ENCODE peak calls at places on chromosome 12, in nine cellular contexts. One of them, this sample, is unnamed. For H3K27me3, the result is how much of the 10 kb centered on the place peaks cover.

GRCh38 chr12:64459388-64460024 is 7.6 kb downstream of the TBK1 start:
- DNase-seq in dorsolateral prefrontal cortex: no peak
- DNase-seq in effector memory CD4-positive, alpha-beta T cell: no peak
- DNase-seq in astrocyte: no peak
- DNase-seq in aorta: no peak
- DNase-seq in left ventricle myocardium inferior: no peak
- DNase-seq in hepatocyte: no peak
- DNase-seq in brain microvascular endothelial cell: no peak
- DNase-seq in CD8-positive, alpha-beta memory T cell: peak
- DNase-seq in this sample: no peak

GRCh38 chr12:43292699-43293098 is 259.3 kb downstream of the ADAMTS20 start:
- DNase-seq in aorta: no peak
- DNase-seq in brain microvascular endothelial cell: no peak
- DNase-seq in left ventricle myocardium inferior: no peak
- DNase-seq in CD8-positive, alpha-beta memory T cell: no peak
- DNase-seq in astrocyte: peak
- DNase-seq in dorsolateral prefrontal cortex: no peak
- DNase-seq in hepatocyte: no peak
- DNase-seq in effector memory CD4-positive, alpha-beta T cell: no peak
- DNase-seq in this sample: no peak

GRCh38 chr12:124514996-124515932 is 52.1 kb downstream of the NCOR2 start:
- DNase-seq in CD8-positive, alpha-beta memory T cell: no peak
- DNase-seq in hepatocyte: no peak
- DNase-seq in brain microvascular endothelial cell: no peak
- DNase-seq in left ventricle myocardium inferior: no peak
- DNase-seq in aorta: no peak
- DNase-seq in dorsolateral prefrontal cortex: no peak
- DNase-seq in astrocyte: no peak
- DNase-seq in effector memory CD4-positive, alpha-beta T cell: no peak
- DNase-seq in this sample: no peak

GRCh38 chr12:42086021-42086420 is 58.7 kb downstream of the GXYLT1 start:
- DNase-seq in aorta: no peak
- DNase-seq in brain microvascular endothelial cell: no peak
- DNase-seq in hepatocyte: peak
- DNase-seq in CD8-positive, alpha-beta memory T cell: no peak
- DNase-seq in effector memory CD4-positive, alpha-beta T cell: no peak
- DNase-seq in dorsolateral prefrontal cortex: no peak
- DNase-seq in left ventricle myocardium inferior: no peak
- DNase-seq in astrocyte: peak
- DNase-seq in this sample: no peak

GRCh38 chr12:30515351-30515750 is 180.3 kb downstream of the IPO8 start:
- DNase-seq in effector memory CD4-positive, alpha-beta T cell: no peak
- DNase-seq in hepatocyte: peak
- DNase-seq in astrocyte: peak
- DNase-seq in dorsolateral prefrontal cortex: no peak
- DNase-seq in brain microvascular endothelial cell: no peak
- DNase-seq in CD8-positive, alpha-beta memory T cell: no peak
- DNase-seq in left ventricle myocardium inferior: no peak
- DNase-seq in aorta: no peak
- DNase-seq in this sample: no peak

GRCh38 chr12:48936379-48936979 is 11.2 kb upstream of the FKBP11 start:
- DNase-seq in astrocyte: peak
- DNase-seq in dorsolateral prefrontal cortex: peak
- DNase-seq in effector memory CD4-positive, alpha-beta T cell: peak
- DNase-seq in left ventricle myocardium inferior: peak
- DNase-seq in CD8-positive, alpha-beta memory T cell: peak
- DNase-seq in hepatocyte: peak
- DNase-seq in aorta: peak
- DNase-seq in brain microvascular endothelial cell: peak
- DNase-seq in this sample: no peak

GRCh38 chr12:40271981-40272664 is 47.3 kb downstream of the LRRK2 start:
- DNase-seq in left ventricle myocardium inferior: no peak
- DNase-seq in effector memory CD4-positive, alpha-beta T cell: no peak
- DNase-seq in dorsolateral prefrontal cortex: no peak
- DNase-seq in CD8-positive, alpha-beta memory T cell: no peak
- DNase-seq in aorta: no peak
- DNase-seq in hepatocyte: no peak
- DNase-seq in astrocyte: no peak
- DNase-seq in brain microvascular endothelial cell: no peak
- DNase-seq in this sample: no peak

GRCh38 chr12:63400746-63401145 is 249.7 kb upstream of the AVPR1A start:
- DNase-seq in hepatocyte: peak
- DNase-seq in dorsolateral prefrontal cortex: no peak
- DNase-seq in aorta: no peak
- DNase-seq in astrocyte: peak
- DNase-seq in left ventricle myocardium inferior: no peak
- DNase-seq in brain microvascular endothelial cell: peak
- DNase-seq in CD8-positive, alpha-beta memory T cell: no peak
- DNase-seq in effector memory CD4-positive, alpha-beta T cell: no peak
- DNase-seq in this sample: no peak

GRCh38 chr12:68932701-68933563 is at the start of gene CPM:
- DNase-seq in aorta: peak
- DNase-seq in dorsolateral prefrontal cortex: peak
- DNase-seq in CD8-positive, alpha-beta memory T cell: peak
- DNase-seq in effector memory CD4-positive, alpha-beta T cell: peak
- DNase-seq in left ventricle myocardium inferior: peak
- DNase-seq in hepatocyte: peak
- DNase-seq in astrocyte: peak
- DNase-seq in brain microvascular endothelial cell: peak
- DNase-seq in this sample: peak

GRCh38 chr12:48814313-48815280 is 3.7 kb upstream of the CACNB3 start:
- DNase-seq in effector memory CD4-positive, alpha-beta T cell: peak
- DNase-seq in aorta: peak
- DNase-seq in astrocyte: peak
- DNase-seq in brain microvascular endothelial cell: peak
- DNase-seq in left ventricle myocardium inferior: peak
- DNase-seq in CD8-positive, alpha-beta memory T cell: peak
- DNase-seq in hepatocyte: peak
- DNase-seq in dorsolateral prefrontal cortex: peak
- DNase-seq in this sample: no peak

GRCh38 chr12:106288510-106289195 is 13.9 kb upstream of the TCP11L2 start:
- DNase-seq in dorsolateral prefrontal cortex: no peak
- DNase-seq in effector memory CD4-positive, alpha-beta T cell: no peak
- DNase-seq in hepatocyte: peak
- DNase-seq in astrocyte: peak
- DNase-seq in aorta: no peak
- DNase-seq in CD8-positive, alpha-beta memory T cell: no peak
- DNase-seq in brain microvascular endothelial cell: peak
- DNase-seq in left ventricle myocardium inferior: no peak
- DNase-seq in this sample: no peak

GRCh38 chr12:93813972-93814821 is 137.0 kb downstream of the CRADD start:
- DNase-seq in effector memory CD4-positive, alpha-beta T cell: no peak
- DNase-seq in brain microvascular endothelial cell: peak
- DNase-seq in astrocyte: peak
- DNase-seq in aorta: peak
- DNase-seq in left ventricle myocardium inferior: peak
- DNase-seq in CD8-positive, alpha-beta memory T cell: no peak
- DNase-seq in hepatocyte: peak
- DNase-seq in dorsolateral prefrontal cortex: peak
- DNase-seq in this sample: no peak

GRCh38 chr12:53986686-53987180 is 1.8 kb downstream of the HOXC10 start:
- DNase-seq in effector memory CD4-positive, alpha-beta T cell: no peak
- DNase-seq in aorta: no peak
- DNase-seq in dorsolateral prefrontal cortex: no peak
- DNase-seq in CD8-positive, alpha-beta memory T cell: no peak
- DNase-seq in left ventricle myocardium inferior: no peak
- DNase-seq in hepatocyte: no peak
- DNase-seq in astrocyte: no peak
- DNase-seq in brain microvascular endothelial cell: no peak
- DNase-seq in this sample: no peak

GRCh38 chr12:752673-753400 is 458 bp downstream of the WNK1 start:
- DNase-seq in left ventricle myocardium inferior: peak
- DNase-seq in dorsolateral prefrontal cortex: peak
- DNase-seq in effector memory CD4-positive, alpha-beta T cell: peak
- DNase-seq in hepatocyte: peak
- DNase-seq in aorta: peak
- DNase-seq in brain microvascular endothelial cell: peak
- DNase-seq in CD8-positive, alpha-beta memory T cell: peak
- DNase-seq in astrocyte: no peak
- DNase-seq in this sample: no peak

GRCh38 chr12:93025145-93026103 is 96.3 kb upstream of the EEA1 start:
- DNase-seq in left ventricle myocardium inferior: no peak
- DNase-seq in dorsolateral prefrontal cortex: no peak
- DNase-seq in hepatocyte: peak
- DNase-seq in astrocyte: peak
- DNase-seq in brain microvascular endothelial cell: peak
- DNase-seq in effector memory CD4-positive, alpha-beta T cell: no peak
- DNase-seq in aorta: no peak
- DNase-seq in CD8-positive, alpha-beta memory T cell: no peak
- DNase-seq in this sample: no peak

GRCh38 chr12:47935196-47935595 is 28.2 kb upstream of the TMEM106C start:
- DNase-seq in effector memory CD4-positive, alpha-beta T cell: no peak
- DNase-seq in left ventricle myocardium inferior: peak
- DNase-seq in dorsolateral prefrontal cortex: no peak
- DNase-seq in CD8-positive, alpha-beta memory T cell: no peak
- DNase-seq in astrocyte: peak
- DNase-seq in brain microvascular endothelial cell: peak
- DNase-seq in hepatocyte: peak
- DNase-seq in aorta: no peak
- DNase-seq in this sample: no peak

GRCh38 chr12:87428701-87429277 is 600.4 kb downstream of the C12orf50 start:
- DNase-seq in effector memory CD4-positive, alpha-beta T cell: no peak
- DNase-seq in hepatocyte: no peak
- DNase-seq in left ventricle myocardium inferior: no peak
- DNase-seq in brain microvascular endothelial cell: peak
- DNase-seq in dorsolateral prefrontal cortex: no peak
- DNase-seq in CD8-positive, alpha-beta memory T cell: no peak
- DNase-seq in aorta: no peak
- DNase-seq in astrocyte: peak
- DNase-seq in this sample: no peak

GRCh38 chr12:130496516-130497120 is 158.9 kb downstream of the PIWIL1 start:
- DNase-seq in left ventricle myocardium inferior: no peak
- DNase-seq in astrocyte: no peak
- DNase-seq in hepatocyte: no peak
- DNase-seq in dorsolateral prefrontal cortex: no peak
- DNase-seq in effector memory CD4-positive, alpha-beta T cell: no peak
- DNase-seq in CD8-positive, alpha-beta memory T cell: no peak
- DNase-seq in brain microvascular endothelial cell: no peak
- DNase-seq in aorta: no peak
- DNase-seq in this sample: no peak

GRCh38 chr12:21764063-21764462 is 10.4 kb downstream of the KCNJ8 start:
- DNase-seq in aorta: no peak
- DNase-seq in CD8-positive, alpha-beta memory T cell: no peak
- DNase-seq in brain microvascular endothelial cell: no peak
- DNase-seq in effector memory CD4-positive, alpha-beta T cell: no peak
- DNase-seq in astrocyte: no peak
- DNase-seq in dorsolateral prefrontal cortex: no peak
- DNase-seq in left ventricle myocardium inferior: no peak
- DNase-seq in hepatocyte: peak
- DNase-seq in this sample: no peak
- H3K4me3 ChIP-seq in aorta: no peak
- H3K4me3 ChIP-seq in CD8-positive, alpha-beta memory T cell: no peak
- H3K4me3 ChIP-seq in brain microvascular endothelial cell: no peak
- H3K4me3 ChIP-seq in effector memory CD4-positive, alpha-beta T cell: no peak
- H3K4me3 ChIP-seq in astrocyte: no peak
- H3K4me3 ChIP-seq in dorsolateral prefrontal cortex: no peak
- H3K4me3 ChIP-seq in left ventricle myocardium inferior: no peak
- H3K4me3 ChIP-seq in hepatocyte: no peak
- H3K4me3 ChIP-seq in this sample: no peak

DNA sequence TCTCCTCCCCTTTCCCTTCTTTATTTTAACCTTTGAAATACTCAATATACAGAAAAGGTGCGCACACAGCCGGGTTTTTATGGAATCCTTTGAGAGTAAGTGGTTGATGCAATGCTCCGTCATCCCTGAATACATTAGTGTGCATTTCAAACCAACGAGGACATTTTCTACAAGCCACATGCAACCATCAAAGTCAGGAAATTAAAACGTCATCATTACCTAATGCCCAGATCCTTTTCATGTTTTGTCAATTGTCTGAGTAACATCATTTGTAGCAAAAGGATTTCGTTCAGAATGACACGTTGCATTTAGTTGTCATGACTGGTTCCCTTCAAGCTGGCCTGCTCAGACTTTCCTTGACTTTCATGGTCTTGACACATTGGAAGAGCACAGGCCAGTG is 67.3 kb downstream of the PRMT8 start:
- DNase-seq in left ventricle myocardium inferior: no peak
- DNase-seq in hepatocyte: no peak
- DNase-seq in aorta: no peak
- DNase-seq in astrocyte: no peak
- DNase-seq in brain microvascular endothelial cell: no peak
- DNase-seq in effector memory CD4-positive, alpha-beta T cell: no peak
- DNase-seq in dorsolateral prefrontal cortex: no peak
- DNase-seq in CD8-positive, alpha-beta memory T cell: no peak
- DNase-seq in this sample: no peak
- H3K27me3 ChIP-seq in left ventricle myocardium inferior: half or more
- H3K27me3 ChIP-seq in hepatocyte: under half
- H3K27me3 ChIP-seq in aorta: under half
- H3K27me3 ChIP-seq in astrocyte: under half
- H3K27me3 ChIP-seq in brain microvascular endothelial cell: under half
- H3K27me3 ChIP-seq in effector memory CD4-positive, alpha-beta T cell: under half
- H3K27me3 ChIP-seq in dorsolateral prefrontal cortex: under half
- H3K27me3 ChIP-seq in CD8-positive, alpha-beta memory T cell: under half
- H3K27me3 ChIP-seq in this sample: under half

DNA sequence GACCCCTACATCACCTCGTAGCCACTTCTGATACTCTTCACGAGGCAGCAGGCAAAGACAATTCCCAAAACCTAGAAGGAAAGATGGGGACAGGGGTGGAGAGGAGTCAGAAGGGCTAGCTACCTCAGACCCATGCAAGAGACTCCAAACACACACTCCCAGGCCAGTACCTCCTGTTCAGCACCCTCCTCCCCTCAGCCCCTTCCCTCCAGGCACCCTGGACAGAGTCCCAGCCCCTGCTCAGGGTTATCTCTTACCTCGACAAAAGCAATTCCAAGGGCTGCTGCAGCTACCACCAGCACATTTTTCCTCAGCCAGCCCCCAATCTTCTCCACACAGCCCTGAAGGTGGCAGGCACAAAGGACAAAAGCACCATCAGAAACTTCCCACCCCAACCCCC is 3.3 kb downstream of the CD63 start:
- DNase-seq in hepatocyte: no peak
- DNase-seq in CD8-positive, alpha-beta memory T cell: no peak
- DNase-seq in brain microvascular endothelial cell: no peak
- DNase-seq in dorsolateral prefrontal cortex: no peak
- DNase-seq in aorta: peak
- DNase-seq in left ventricle myocardium inferior: no peak
- DNase-seq in astrocyte: no peak
- DNase-seq in effector memory CD4-positive, alpha-beta T cell: no peak
- DNase-seq in this sample: no peak
- H3K4me3 ChIP-seq in hepatocyte: no peak
- H3K4me3 ChIP-seq in CD8-positive, alpha-beta memory T cell: no peak
- H3K4me3 ChIP-seq in brain microvascular endothelial cell: no peak
- H3K4me3 ChIP-seq in dorsolateral prefrontal cortex: no peak
- H3K4me3 ChIP-seq in aorta: no peak
- H3K4me3 ChIP-seq in left ventricle myocardium inferior: no peak
- H3K4me3 ChIP-seq in astrocyte: no peak
- H3K4me3 ChIP-seq in effector memory CD4-positive, alpha-beta T cell: no peak
- H3K4me3 ChIP-seq in this sample: no peak

DNA sequence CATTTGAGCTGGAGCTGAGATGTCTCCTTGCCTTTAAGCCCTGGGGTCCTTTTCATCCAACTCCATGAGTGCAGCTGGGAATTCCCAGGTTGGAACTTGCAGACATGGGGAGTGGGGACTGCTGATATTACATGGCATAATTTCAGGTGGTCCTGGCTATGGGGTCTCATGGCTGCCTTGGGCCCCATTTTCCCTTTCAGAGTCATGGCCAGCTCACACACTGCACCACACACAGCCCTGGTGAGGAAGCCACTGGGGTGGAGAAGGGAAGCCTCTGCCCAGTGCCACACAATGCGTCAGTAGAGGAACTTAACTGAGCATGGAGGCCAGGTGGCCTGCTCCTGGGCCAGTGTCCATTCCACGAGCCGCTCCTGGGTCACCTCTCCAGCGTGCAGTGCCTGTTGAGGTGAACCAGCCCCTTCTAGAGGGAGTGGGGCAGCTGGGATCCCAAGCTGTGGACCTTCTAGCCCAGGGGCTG is 17.3 kb upstream of the KRT86 start:
- DNase-seq in aorta: peak
- DNase-seq in brain microvascular endothelial cell: no peak
- DNase-seq in effector memory CD4-positive, alpha-beta T cell: no peak
- DNase-seq in hepatocyte: no peak
- DNase-seq in left ventricle myocardium inferior: no peak
- DNase-seq in CD8-positive, alpha-beta memory T cell: no peak
- DNase-seq in astrocyte: no peak
- DNase-seq in dorsolateral prefrontal cortex: no peak
- DNase-seq in this sample: peak
- H3K27me3 ChIP-seq in aorta: under half
- H3K27me3 ChIP-seq in brain microvascular endothelial cell: under half
- H3K27me3 ChIP-seq in effector memory CD4-positive, alpha-beta T cell: under half
- H3K27me3 ChIP-seq in hepatocyte: half or more
- H3K27me3 ChIP-seq in left ventricle myocardium inferior: half or more
- H3K27me3 ChIP-seq in CD8-positive, alpha-beta memory T cell: under half
- H3K27me3 ChIP-seq in astrocyte: under half
- H3K27me3 ChIP-seq in dorsolateral prefrontal cortex: under half
- H3K27me3 ChIP-seq in this sample: under half